ENCODE peak calls at places on chromosome 14, in six cellular contexts. P is body of pancreas, D is mammary epithelial cell, R is fibroblast of lung, Z is left ventricle myocardium inferior, K is uterus. Q is an unnamed sample.

GRCh38 chr14:79080040-79080439 is 909.9 kb downstream of the NRXN3 start:
- DNase-seq in P (no peak), D (no peak), R (no peak), Z (no peak), K (no peak), Q (no peak)

GRCh38 chr14:101961011-101961721 is 3.2 kb upstream of the DYNC1H1 start:
- DNase-seq in P (peak; percentile 86), D (peak; percentile 60), R (peak; percentile 80), Z (peak; percentile 67), K (peak; percentile 73), Q (no peak)

GRCh38 chr14:23929822-23930294 is 23.7 kb upstream of the DHRS4 start:
- DNase-seq in P (peak; percentile 82), D (peak; percentile 39), R (peak; percentile 68), Z (peak; percentile 67), K (peak; percentile 79), Q (no peak)

GRCh38 chr14:46432516-46432915 is 219.1 kb downstream of the RPL10L start:
- DNase-seq in P (no peak), D (no peak), R (no peak), Z (no peak), K (no peak), Q (no peak)

GRCh38 chr14:105533811-105534498 is 7.6 kb downstream of the TMEM121 start:
- DNase-seq in P (no peak), D (no peak), R (no peak), Z (no peak), K (no peak), Q (no peak)

GRCh38 chr14:68784298-68784910 is 8.5 kb downstream of the ZFP36L1 start:
- DNase-seq in P (peak; percentile 97), D (no peak), R (peak; percentile 39), Z (no peak), K (peak; percentile 50), Q (no peak)

GRCh38 chr14:94689218-94689984 is 77.2 kb downstream of the SERPINA3 start:
- DNase-seq in P (peak; percentile 62), D (peak; percentile 23), R (peak; percentile 48), Z (peak; percentile 58), K (peak; percentile 30), Q (no peak)

GRCh38 chr14:69696633-69697557 is 70.0 kb upstream of the SRSF5 start:
- DNase-seq in P (no peak), D (no peak), R (no peak), Z (no peak), K (no peak), Q (no peak)

GRCh38 chr14:79281244-79282199 is 929.8 kb downstream of the DIO2 start:
- DNase-seq in P (no peak), D (no peak), R (no peak), Z (no peak), K (no peak), Q (no peak)

GRCh38 chr14:62162998-62163589 is 400.9 kb downstream of the SNAPC1 start:
- DNase-seq in P (peak; percentile 16), D (peak; percentile 19), R (peak; percentile 69), Z (no peak), K (no peak), Q (no peak)

GRCh38 chr14:55938249-55938791 is 179.9 kb upstream of the PELI2 start:
- DNase-seq in P (peak; percentile 41), D (peak; percentile 75), R (peak; percentile 21), Z (peak; percentile 55), K (no peak), Q (no peak)

GRCh38 chr14:49017451-49017850 is 568.7 kb downstream of the RPS29 start:
- DNase-seq in P (no peak), D (no peak), R (no peak), Z (no peak), K (no peak), Q (no peak)

GRCh38 chr14:49019467-49020100 is 566.6 kb downstream of the RPS29 start:
- DNase-seq in P (no peak), D (no peak), R (no peak), Z (no peak), K (no peak), Q (no peak)
- H3K4me1 ChIP-seq in P (no peaks in the 10 kb centered on the region), D (no peaks in the 10 kb centered on the region), R (no peaks in the 10 kb centered on the region), Z (no peaks in the 10 kb centered on the region), K (no peaks in the 10 kb centered on the region), Q (no peaks in the 10 kb centered on the region)

DNA sequence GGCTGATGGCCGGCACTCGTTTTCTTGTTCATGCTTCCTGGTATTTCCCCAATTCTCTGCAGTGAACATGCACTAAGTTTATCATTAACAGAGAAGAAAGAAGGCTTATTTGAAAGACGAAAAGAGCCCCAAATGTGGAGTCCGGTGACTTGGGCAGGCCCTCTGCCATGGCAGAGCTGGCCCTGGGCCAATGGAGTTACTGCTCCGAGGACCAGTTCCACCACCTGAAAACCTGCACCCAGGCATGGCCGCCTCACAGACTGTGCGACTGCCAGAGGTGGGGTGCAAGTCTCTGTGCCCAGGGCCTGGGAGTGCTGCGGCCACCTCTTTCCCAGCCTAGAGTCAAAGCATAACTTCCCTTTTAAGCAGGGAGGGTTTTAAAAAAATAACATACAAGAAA is 24.9 kb downstream of the DEGS2 start:
- DNase-seq in P (peak; percentile 70), D (no peak), R (no peak), Z (no peak), K (no peak), Q (no peak)
- H3K27ac ChIP-seq in P (peak overlapping the region; percentile 59), D (no peak overlapping the region), R (no peak overlapping the region), Z (no peak overlapping the region), K (no peak overlapping the region), Q (no peak overlapping the region)

DNA sequence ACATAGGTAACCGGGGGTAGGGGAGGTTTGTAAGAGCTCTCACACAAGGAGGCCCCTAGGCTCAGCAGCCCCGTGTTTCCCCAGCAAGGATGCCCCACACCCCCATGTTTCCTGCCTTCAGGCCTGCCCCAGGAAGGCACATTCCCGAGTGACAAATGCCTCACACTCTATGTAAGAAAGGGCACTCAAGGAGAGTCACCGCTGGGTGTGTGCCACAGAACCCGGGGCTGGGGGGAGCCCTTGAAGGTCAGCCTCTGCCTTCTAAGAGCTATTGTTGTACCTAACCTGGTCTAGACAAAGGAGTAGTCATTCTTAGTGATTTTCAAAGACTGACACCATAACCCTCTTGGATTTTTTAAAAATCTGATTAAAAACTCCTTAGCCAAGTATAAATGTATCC is 333.6 kb downstream of the DPF3 start:
- DNase-seq in P (peak; percentile 4), D (no peak), R (no peak), Z (no peak), K (no peak), Q (no peak)
- H3K4me1 ChIP-seq in P (no peaks in the 10 kb centered on the region), D (peaks cover 36% of the 10 kb centered on the region), R (peaks cover 5% of the 10 kb centered on the region), Z (peaks cover 30% of the 10 kb centered on the region), K (no peaks in the 10 kb centered on the region), Q (no peaks in the 10 kb centered on the region)

DNA sequence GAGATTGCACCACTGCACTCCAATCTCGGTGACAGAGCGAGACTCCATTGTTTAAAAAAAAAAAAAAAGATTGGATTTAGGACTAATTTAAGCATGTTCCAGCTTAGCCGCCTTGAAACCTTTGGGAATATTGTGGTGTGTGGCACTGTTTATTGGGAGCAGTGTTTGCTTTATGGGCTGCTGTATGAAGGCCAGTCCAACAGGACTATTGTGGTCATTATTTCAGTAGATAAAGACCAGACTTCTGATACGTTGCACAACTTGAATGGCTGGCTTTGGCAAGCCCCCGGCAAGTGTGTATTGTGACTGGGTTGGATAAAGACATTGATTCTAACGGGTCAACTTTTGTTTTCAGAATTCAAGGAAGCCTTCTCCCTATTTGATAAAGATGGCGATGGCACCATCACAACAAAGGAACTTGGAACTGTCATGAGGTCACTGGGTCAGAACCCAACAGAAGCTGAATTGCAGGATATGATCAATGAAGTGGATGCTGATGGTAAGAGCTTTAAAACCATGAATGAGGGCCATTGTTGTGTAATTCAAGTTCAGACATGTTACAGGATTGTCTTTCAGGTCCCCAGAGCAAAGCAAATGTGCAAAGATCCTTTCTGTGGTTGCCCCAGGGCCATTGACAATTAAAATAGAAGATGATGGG is 4.2 kb downstream of the CALM1 start:
- DNase-seq in P (no peak), D (peak; percentile 58), R (no peak), Z (no peak), K (no peak), Q (no peak)
- H3K27ac ChIP-seq in P (no peak overlapping the region), D (no peak overlapping the region), R (no peak overlapping the region), Z (peak overlapping the region; percentile 96), K (no peak overlapping the region), Q (peak overlapping the region; percentile 97)

Q was measured in esophagus squamous epithelium.